ENCODE peak calls at places on chromosomes 1 and 21, in nine cellular contexts. Y is GM19239; C is stimulated activated CD4-positive, alpha-beta T cell treated with anti-CD3 and anti-CD28 coated beads, TNF-alpha, amount 100 ng/mL, for 1 hour; Z is iPS-NIHi11; G is activated T-cell treated with anti-CD3 and anti-CD28 coated beads for 48 hours; H is NCI-H748 treated with DMSO at 0.1 percent for 48 hours; U is T-cell; L is CD4-positive, alpha-beta memory T cell; Q is small intestine. F is an unnamed sample.

GRCh38 chr1:53319296-53320101 is 8.4 kb downstream of the LRP8 start:
- DNase-seq in Y (no peak), C (no peak), Z (no peak), G (no peak), H (no peak), U (no peak), L (peak; percentile 24), Q (no peak), F (no peak)

GRCh38 chr1:197677313-197677712 is 98.0 kb downstream of the DENND1B start:
- DNase-seq in Y (no peak), C (no peak), Z (no peak), G (no peak), H (no peak), U (no peak), L (no peak), Q (no peak), F (no peak)

GRCh38 chr1:149925751-149926150 is 1.9 kb downstream of the SF3B4 start:
- DNase-seq in Y (no peak), C (no peak), Z (no peak), G (no peak), H (no peak), U (no peak), L (no peak), Q (no peak), F (no peak)

GRCh38 chr1:224205438-224205840 is 22.4 kb downstream of the DEGS1 start:
- DNase-seq in Y (no peak), C (no peak), Z (no peak), G (peak; percentile 37), H (no peak), U (no peak), L (peak; percentile 54), Q (peak; percentile 34), F (no peak)

GRCh38 chr1:112818990-112819689 is 104.0 kb upstream of the PPM1J start:
- DNase-seq in Y (no peak), C (no peak), Z (no peak), G (no peak), H (no peak), U (no peak), L (no peak), Q (peak; percentile 63), F (no peak)

GRCh38 chr1:64019818-64020217 is 183.6 kb upstream of the UBE2U start:
- DNase-seq in Y (no peak), C (no peak), Z (no peak), G (no peak), H (no peak), U (no peak), L (no peak), Q (peak; percentile 72), F (no peak)

GRCh38 chr1:27122652-27123051 is 32.3 kb downstream of the SLC9A1 start:
- DNase-seq in Y (no peak), C (no peak), Z (peak; percentile 76), G (no peak), H (no peak), U (no peak), L (no peak), Q (peak; percentile 95), F (peak; percentile 62)

GRCh38 chr1:206776239-206776638 is 3.9 kb upstream of the IL10 start:
- DNase-seq in Y (no peak), C (no peak), Z (no peak), G (no peak), H (no peak), U (no peak), L (no peak), Q (no peak), F (no peak)

GRCh38 chr1:202692959-202693555 is 17.2 kb downstream of the SYT2 start:
- DNase-seq in Y (peak; percentile 69), C (peak; percentile 12), Z (peak; percentile 90), G (peak; percentile 39), H (peak; percentile 2), U (peak; percentile 45), L (peak; percentile 51), Q (peak; percentile 52), F (no peak)

GRCh38 chr1:213535679-213536078 is 452.1 kb upstream of the PROX1 start:
- DNase-seq in Y (no peak), C (no peak), Z (no peak), G (no peak), H (no peak), U (no peak), L (no peak), Q (no peak), F (no peak)

GRCh38 chr1:19811206-19811851 is 3.8 kb downstream of the RNF186 start:
- DNase-seq in Y (peak; percentile 72), C (no peak), Z (peak; percentile 69), G (peak; percentile 34), H (no peak), U (no peak), L (no peak), Q (peak; percentile 75), F (peak; percentile 50)

GRCh38 chr21:42525228-42525604 is 11.6 kb downstream of the SLC37A1 start:
- DNase-seq in Y (no peak), C (no peak), Z (peak; percentile 42), G (no peak), H (no peak), U (no peak), L (no peak), Q (no peak), F (no peak)

GRCh38 chr1:7516892-7517291 is 254.2 kb upstream of the VAMP3 start:
- DNase-seq in Y (no peak), C (no peak), Z (no peak), G (no peak), H (no peak), U (no peak), L (no peak), Q (no peak), F (no peak)

GRCh38 chr21:32940079-32941014 is 85.4 kb upstream of the OLIG2 start:
- DNase-seq in Y (peak; percentile 19), C (no peak), Z (peak; percentile 75), G (no peak), H (peak; percentile 36), U (no peak), L (no peak), Q (peak; percentile 56), F (no peak)

GRCh38 chr1:111110197-111110899 is 29.5 kb downstream of the DRAM2 start:
- DNase-seq in Y (no peak), C (no peak), Z (no peak), G (no peak), H (no peak), U (no peak), L (no peak), Q (no peak), F (no peak)

GRCh38 chr1:180937624-180938225 is 25.0 kb downstream of the KIAA1614 start:
- DNase-seq in Y (no peak), C (no peak), Z (no peak), G (no peak), H (no peak), U (no peak), L (no peak), Q (no peak), F (no peak)

GRCh38 chr1:209390764-209391163 is 192.8 kb upstream of the CAMK1G start:
- DNase-seq in Y (no peak), C (no peak), Z (no peak), G (no peak), H (no peak), U (no peak), L (no peak), Q (no peak), F (no peak)

GRCh38 chr21:30206551-30207251 is 9.2 kb downstream of the CLDN8 start:
- DNase-seq in Y (no peak), C (no peak), Z (no peak), G (no peak), H (no peak), U (no peak), L (no peak), Q (no peak), F (no peak)

GRCh38 chr1:29707796-29708195 is 471.5 kb downstream of the PTPRU start:
- DNase-seq in Y (no peak), C (no peak), Z (no peak), G (no peak), H (no peak), U (no peak), L (no peak), Q (no peak), F (no peak)